ENCODE peak calls at places on chromosomes 1 and 21, in nine cellular contexts. R is neural crest cell, O is endothelial cell, Y is Calu3, K is neural progenitor cell, P is endodermal cell, E is lung, W is epithelial cell of esophagus, S is kidney epithelial cell. T is an unnamed sample.

GRCh38 chr1:92817986-92818764 is 13.7 kb upstream of the RPL5 start:
- DNase-seq in K (peak; percentile 46), Y (peak; percentile 30), P (peak; percentile 72), S (no peak), W (peak; percentile 59), E (no peak), O (peak; percentile 18), R (no peak), T (no peak)

GRCh38 chr1:96313216-96313615 is 408.4 kb upstream of the PTBP2 start:
- DNase-seq in S (no peak), E (no peak), O (no peak), P (no peak), R (no peak), Y (no peak), W (peak; percentile 48), K (no peak), T (no peak)

GRCh38 chr21:25637846-25638245 is 1.2 kb upstream of the JAM2 start:
- DNase-seq in K (no peak), W (no peak), S (no peak), Y (no peak), P (no peak), E (no peak), O (no peak), R (no peak), T (no peak)

GRCh38 chr1:242452573-242452972 is 71.9 kb downstream of the PLD5 start:
- DNase-seq in Y (no peak), W (no peak), O (no peak), R (no peak), P (no peak), E (no peak), K (no peak), S (no peak), T (no peak)

GRCh38 chr1:17439250-17440073 is at the start of gene RCC2:
- DNase-seq in E (peak; percentile 61), O (peak; percentile 60), W (peak; percentile 91), Y (peak; percentile 42), R (peak; percentile 57), S (no peak), K (peak; percentile 87), P (peak; percentile 74), T (peak; percentile 67)

GRCh38 chr1:208423522-208423921 is 179.3 kb upstream of the PLXNA2 start:
- DNase-seq in Y (no peak), S (no peak), P (no peak), E (no peak), R (no peak), O (no peak), K (no peak), W (no peak), T (no peak)

GRCh38 chr1:161483361-161483760 is 21.9 kb upstream of the FCGR2A start:
- DNase-seq in R (no peak), Y (no peak), S (no peak), E (no peak), O (no peak), W (no peak), P (no peak), K (no peak), T (no peak)

GRCh38 chr21:26307640-26308039 is 137.1 kb upstream of the APP start:
- DNase-seq in O (no peak), E (no peak), R (no peak), K (no peak), P (no peak), W (no peak), Y (no peak), S (no peak), T (no peak)

GRCh38 chr1:212101735-212102134 is 66.2 kb downstream of the DTL start:
- DNase-seq in K (no peak), S (no peak), P (no peak), O (no peak), E (no peak), R (no peak), Y (no peak), W (no peak), T (no peak)

GRCh38 chr1:204152310-204153044 is 633 bp upstream of the ETNK2 start:
- DNase-seq in O (no peak), R (no peak), E (no peak), P (no peak), Y (peak; percentile 17), S (no peak), W (no peak), K (no peak), T (no peak)

GRCh38 chr1:8118031-8118451 is 91.9 kb upstream of the ERRFI1 start:
- DNase-seq in S (no peak), P (peak; percentile 77), E (no peak), K (peak; percentile 39), W (no peak), Y (no peak), O (no peak), R (no peak), T (no peak)

GRCh38 chr1:45876000-45876399 is 72.6 kb downstream of the MAST2 start:
- DNase-seq in Y (no peak), W (no peak), E (no peak), K (no peak), S (no peak), O (no peak), R (no peak), P (no peak), T (no peak)

GRCh38 chr1:119008483-119009299 is 20.5 kb upstream of the TBX15 start:
- DNase-seq in S (peak; percentile 31), R (no peak), K (peak; percentile 58), W (peak; percentile 68), P (peak; percentile 79), Y (peak; percentile 58), E (no peak), O (peak; percentile 70), T (no peak)

DNA sequence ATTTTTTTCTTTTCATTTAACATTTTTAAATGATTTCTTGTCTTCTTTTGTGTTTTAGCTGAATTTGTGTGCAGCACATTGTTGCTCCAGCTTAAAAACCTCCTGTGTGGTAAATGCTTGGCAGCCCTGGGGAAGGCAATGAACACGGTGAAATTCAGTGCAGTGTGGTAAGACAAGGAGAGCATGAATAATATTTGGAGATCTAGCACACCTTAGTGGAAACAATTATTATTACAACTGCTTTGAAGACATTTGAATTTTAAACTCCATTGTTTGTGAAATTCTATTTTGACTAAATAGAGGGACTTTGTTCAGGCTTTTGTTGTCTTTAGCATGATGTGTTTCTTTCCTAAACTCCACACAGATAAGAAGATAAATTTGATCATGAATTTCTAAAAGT is 242.6 kb upstream of the CXADR start:
- DNase-seq in W (peak; percentile 42), P (no peak), Y (no peak), O (no peak), E (no peak), R (no peak), K (peak; percentile 38), S (no peak), T (no peak)
- TF ChIP-seq CTCF in W (peak; percentile 36), P (peak; percentile 62), Y (peak; percentile 13), O (peak; percentile 52), E (no peak), R (peak; percentile 74), K (peak; percentile 48), S (peak; percentile 12), T (no peak)

DNA sequence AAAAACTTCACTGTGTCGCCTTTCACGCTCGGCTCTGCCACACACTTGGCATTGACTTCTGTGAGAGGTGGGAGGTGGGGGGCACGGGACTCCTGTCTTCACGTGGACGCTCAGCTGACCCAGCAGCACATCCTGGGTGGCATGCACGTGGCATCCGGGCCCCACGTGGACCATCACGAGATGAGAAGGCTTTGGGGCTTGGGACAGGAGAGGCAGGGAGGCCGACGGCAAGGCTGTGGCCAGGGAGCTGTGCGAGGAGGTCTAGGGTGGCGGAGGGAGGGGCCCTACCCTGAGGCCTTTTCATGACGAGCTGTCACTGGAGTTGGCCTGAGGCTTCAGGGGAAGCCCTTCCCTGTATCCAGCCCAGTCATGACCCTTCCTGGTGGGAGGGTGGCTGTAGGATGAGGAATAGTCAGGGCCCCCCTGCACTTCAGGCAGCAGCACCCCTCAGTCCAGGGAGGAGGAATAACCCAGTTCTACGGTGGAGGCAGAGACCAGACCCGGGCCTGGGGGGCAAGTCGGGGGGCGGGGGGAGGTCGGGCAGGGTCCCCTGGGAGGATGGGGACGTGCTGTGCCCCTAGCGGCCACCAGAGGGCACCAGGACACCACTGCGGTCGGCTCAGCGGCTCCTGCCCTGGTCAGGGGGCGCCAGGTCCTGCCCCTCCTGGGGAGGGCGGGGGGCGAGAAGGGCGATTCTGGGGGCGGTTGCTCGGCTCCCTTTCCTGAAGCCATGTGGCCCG is 2.0 kb upstream of the PERM1 start:
- DNase-seq in R (peak; percentile 70), E (no peak), S (no peak), P (peak; percentile 87), K (peak; percentile 72), W (no peak), O (peak; percentile 74), Y (peak; percentile 57), T (peak; percentile 66)
- TF ChIP-seq CTCF in R (peak; percentile 96), E (peak; percentile 38), S (peak; percentile 97), P (peak; percentile 98), K (peak; percentile 89), W (peak; percentile 69), O (peak; percentile 88), Y (peak; percentile 97), T (peak; percentile 39)

DNA sequence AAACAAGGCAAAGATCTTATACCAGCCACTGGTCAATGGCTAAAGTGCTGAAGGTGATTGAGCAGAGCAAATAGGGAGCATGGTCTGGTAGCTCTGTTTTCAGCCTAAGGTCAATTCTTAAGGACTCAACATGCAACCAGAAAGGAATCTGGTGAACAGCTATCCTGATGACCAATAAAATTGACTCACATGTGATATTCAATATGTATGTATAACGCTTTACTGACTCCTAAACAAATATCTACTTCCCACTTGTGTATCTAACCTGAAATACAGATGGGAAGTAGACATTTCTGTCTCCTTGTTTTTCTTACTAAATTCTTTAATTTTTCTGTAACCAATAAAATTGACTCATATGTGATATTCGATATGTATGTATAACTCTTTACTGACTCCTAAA is 24.9 kb upstream of the CTH start:
- DNase-seq in O (no peak), R (no peak), K (no peak), Y (no peak), S (no peak), P (no peak), W (no peak), E (no peak), T (no peak)
- TF ChIP-seq CTCF in O (no peak), R (no peak), K (no peak), Y (no peak), S (no peak), P (no peak), W (no peak), E (no peak), T (no peak)

DNA sequence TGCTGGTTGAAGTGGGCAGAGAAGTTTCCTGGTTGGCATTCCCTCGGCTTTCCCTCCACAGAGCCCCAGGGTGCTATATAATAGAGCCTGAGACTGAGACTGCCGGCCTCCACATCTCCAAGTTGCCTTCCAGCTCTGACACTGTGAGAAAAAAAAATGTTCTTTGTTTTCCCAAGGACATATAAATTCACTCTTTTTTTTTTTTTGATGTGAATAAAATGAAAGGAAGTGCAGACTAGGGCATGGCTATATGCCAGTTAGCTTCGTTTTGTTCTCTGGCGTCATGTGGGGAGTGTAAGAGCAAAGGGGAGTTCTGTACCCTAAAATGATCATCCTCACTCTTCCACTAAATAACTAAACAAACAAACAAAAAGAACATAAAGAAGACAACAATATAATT is 101.6 kb downstream of the TNFSF18 start:
- DNase-seq in R (no peak), P (no peak), E (no peak), Y (no peak), O (no peak), K (no peak), W (no peak), S (no peak), T (no peak)
- TF ChIP-seq CTCF in R (no peak), P (no peak), E (no peak), Y (no peak), O (no peak), K (no peak), W (no peak), S (no peak), T (no peak)